ENCODE peak calls at places on chromosomes 1 and 21, in nine cellular contexts. B is BJ; E is brain microvascular endothelial cell; A is astrocyte of the cerebellum; C is fibroblast of pulmonary artery; T is PC-3; P is breast epithelium; K is CD8-positive, alpha-beta memory T cell; D is right lobe of liver. G is an unnamed sample.

GRCh38 chr21:32325706-32326105 is 27.1 kb downstream of the MRAP start:
- DNase-seq in C (no peak), P (no peak), B (no peak), K (no peak), T (no peak), A (no peak), D (no peak), E (no peak), G (no peak)

GRCh38 chr1:40899230-40899870 is 37.2 kb upstream of the CITED4 start:
- DNase-seq in A (no peak), E (no peak), T (peak), K (no peak), D (no peak), P (peak), B (no peak), C (no peak), G (no peak)

GRCh38 chr1:233442392-233442791 is 114.9 kb downstream of the MAP3K21 start:
- DNase-seq in E (no peak), C (no peak), B (no peak), A (no peak), K (no peak), T (peak), D (no peak), P (no peak), G (no peak)

GRCh38 chr1:116359871-116360270 is 13.2 kb upstream of the ATP1A1 start:
- DNase-seq in K (no peak), P (no peak), C (no peak), E (no peak), B (no peak), T (no peak), A (no peak), D (no peak), G (no peak)

GRCh38 chr1:234214911-234215892 is 158.1 kb upstream of the COA6 start:
- DNase-seq in P (peak), E (no peak), A (no peak), B (no peak), C (no peak), K (no peak), D (no peak), T (no peak), G (no peak)

GRCh38 chr1:180311011-180311730 is 81.1 kb downstream of the LHX4 start:
- DNase-seq in C (peak), A (no peak), B (no peak), T (peak), E (peak), P (no peak), D (no peak), K (no peak), G (no peak)

GRCh38 chr1:110390096-110390495 is 730 bp downstream of the SLC16A4 start:
- DNase-seq in K (no peak), C (peak), T (no peak), D (no peak), B (no peak), E (peak), P (no peak), A (peak), G (no peak)

GRCh38 chr1:16440150-16440479 is 409 bp upstream of the NECAP2 start:
- DNase-seq in C (no peak), B (no peak), E (no peak), A (no peak), D (no peak), K (no peak), P (no peak), T (peak), G (peak)

GRCh38 chr1:57551476-57551875 is 127.6 kb upstream of the DAB1 start:
- DNase-seq in D (no peak), C (no peak), T (no peak), A (no peak), K (no peak), P (no peak), E (no peak), B (no peak), G (no peak)

GRCh38 chr1:150876111-150876434 is 326 bp downstream of the ARNT start:
- DNase-seq in P (peak), C (peak), B (no peak), A (peak), D (no peak), E (peak), T (peak), K (no peak), G (peak)

DNA sequence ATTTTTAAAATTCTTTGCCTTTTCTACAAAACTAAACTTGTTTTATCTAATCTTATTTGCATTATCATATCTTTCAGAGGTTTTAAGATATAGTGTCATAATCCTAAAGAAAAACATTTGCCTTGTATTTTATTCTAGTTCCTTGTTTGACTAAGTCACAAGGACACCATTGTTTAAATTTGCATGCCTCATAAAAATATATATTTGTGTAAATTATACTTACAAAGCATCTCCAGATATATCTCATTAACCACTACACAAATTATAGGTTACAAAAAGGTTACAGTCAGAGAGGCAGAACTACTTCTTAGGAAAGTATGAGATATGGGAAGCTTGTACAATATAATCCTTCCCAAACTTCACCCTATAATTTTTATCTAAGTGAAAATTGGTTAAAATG is 4.2 kb upstream of the RGS13 start:
- DNase-seq in D (no peak), E (no peak), T (peak), A (no peak), P (no peak), C (no peak), B (no peak), K (no peak), G (no peak)
- H3K4me3 ChIP-seq in D (no peak), E (no peak), T (no peak), A (no peak), P (no peak), C (no peak), B (no peak), K (no peak), G (no peak)

GRCh38 chr21:21199342-21200102 is 201.3 kb downstream of the NCAM2 start:
- DNase-seq in P (no peak), T (no peak), A (no peak), E (no peak), D (no peak), C (no peak), K (no peak), B (no peak), G (no peak)

GRCh38 chr21:21200939-21201610 is 202.9 kb downstream of the NCAM2 start:
- DNase-seq in E (peak), K (no peak), P (no peak), D (no peak), C (peak), T (no peak), A (no peak), B (no peak), G (no peak)

GRCh38 chr21:21203822-21204339 is 205.7 kb downstream of the NCAM2 start:
- DNase-seq in E (no peak), A (no peak), P (no peak), D (no peak), C (no peak), B (no peak), T (no peak), K (no peak), G (no peak)

GRCh38 chr21:21196848-21197247 is 198.6 kb downstream of the NCAM2 start:
- DNase-seq in P (no peak), C (no peak), K (no peak), D (no peak), A (no peak), E (no peak), T (no peak), B (no peak), G (no peak)

DNA sequence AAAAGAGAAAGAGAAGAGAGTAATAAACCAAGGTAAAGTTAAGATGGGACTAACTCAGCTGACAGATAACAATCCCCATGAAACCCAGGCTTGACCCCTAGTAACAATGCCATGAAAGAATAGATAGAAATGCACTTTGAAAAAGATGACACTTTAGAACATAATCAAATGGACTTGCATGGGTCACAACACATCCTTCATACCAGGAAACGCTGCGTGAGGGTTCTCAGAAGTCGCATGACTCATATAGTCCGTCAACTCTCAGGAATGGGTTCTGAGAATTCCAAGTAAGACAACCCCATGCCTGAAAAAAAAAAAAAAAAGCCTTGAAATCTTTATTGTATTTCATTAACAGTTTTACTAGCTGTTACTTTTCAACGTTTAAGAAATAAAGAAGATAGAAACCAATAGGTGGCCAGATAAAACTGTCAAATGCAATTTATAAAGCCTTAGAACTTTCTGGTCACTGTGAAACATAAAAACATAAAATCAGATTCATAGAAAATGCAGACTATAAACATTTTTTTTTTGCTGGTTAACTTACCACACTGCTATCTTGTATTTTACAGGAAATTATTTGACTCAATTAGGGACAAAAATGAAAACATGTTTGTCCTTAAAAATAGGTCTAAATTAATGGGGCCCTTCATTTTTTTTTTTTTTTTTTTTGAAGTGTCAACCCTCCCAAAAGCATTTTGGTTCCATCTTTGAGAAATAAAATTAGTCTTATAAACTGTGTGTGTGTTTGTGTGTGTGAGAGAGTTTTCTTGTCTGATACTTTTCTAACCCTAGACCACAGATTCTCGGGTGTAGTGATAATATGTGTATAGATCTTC is 202.1 kb downstream of the NCAM2 start:
- DNase-seq in P (no peak), C (peak), A (peak), B (peak), K (no peak), E (peak), T (peak), D (no peak), G (no peak)
- H3K4me3 ChIP-seq in P (peak), C (peak), A (no peak), B (no peak), K (no peak), E (no peak), T (peak), D (peak), G (no peak)

GRCh38 chr1:178870944-178871343 is at the start of gene ANGPTL1:
- DNase-seq in C (peak), D (no peak), E (peak), T (no peak), P (no peak), K (no peak), A (peak), B (no peak), G (no peak)
- H3K4me3 ChIP-seq in C (peak), D (peak), E (no peak), T (no peak), P (peak), K (no peak), A (peak), B (no peak), G (no peak)

GRCh38 chr1:213982515-213982813 is 5.3 kb upstream of the PROX1 start:
- DNase-seq in E (no peak), T (no peak), C (no peak), A (no peak), K (no peak), B (no peak), P (no peak), D (no peak), G (no peak)

GRCh38 chr1:213983589-213984386 is 4.0 kb upstream of the PROX1 start:
- DNase-seq in C (no peak), B (no peak), A (no peak), D (peak), T (no peak), K (no peak), E (no peak), P (no peak), G (no peak)

GRCh38 chr1:213982814-213983588 is 4.8 kb upstream of the PROX1 start:
- DNase-seq in C (no peak), K (no peak), B (no peak), D (peak), P (no peak), T (no peak), A (no peak), E (no peak), G (no peak)

GRCh38 chr1:213979751-213980605 is 7.8 kb upstream of the PROX1 start:
- DNase-seq in A (no peak), K (no peak), C (no peak), E (no peak), P (no peak), B (no peak), D (no peak), T (no peak), G (no peak)

DNA sequence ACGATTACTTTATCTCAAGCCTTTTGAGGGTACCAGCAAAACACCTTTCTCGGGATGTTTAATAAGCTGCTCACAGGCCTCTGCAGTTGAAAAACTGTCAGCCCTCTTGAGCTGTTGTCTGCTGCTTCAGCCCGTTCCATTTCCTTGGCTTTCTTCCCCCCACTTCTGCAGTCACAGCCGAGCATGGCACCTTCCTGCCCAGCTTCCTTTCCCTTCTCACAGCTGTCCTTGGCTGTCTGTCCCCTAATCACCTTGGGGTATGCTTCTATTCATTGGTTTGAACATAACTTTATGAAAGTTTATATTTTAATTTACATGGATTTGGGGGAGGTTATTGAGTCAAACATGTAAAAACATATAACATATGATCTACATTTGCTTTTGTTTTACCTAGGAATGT is 6.9 kb upstream of the PROX1 start:
- DNase-seq in A (no peak), P (no peak), T (no peak), B (no peak), C (no peak), D (no peak), K (no peak), E (no peak), G (no peak)
- H3K4me3 ChIP-seq in A (no peak), P (no peak), T (no peak), B (no peak), C (no peak), D (no peak), K (no peak), E (no peak), G (no peak)

GRCh38 chr1:118989006-118989736 is 1.0 kb upstream of the TBX15 start:
- DNase-seq in T (no peak), K (no peak), C (no peak), B (no peak), D (no peak), A (no peak), E (peak), P (no peak), G (no peak)
- H3K4me3 ChIP-seq in T (no peak), K (no peak), C (no peak), B (no peak), D (no peak), A (no peak), E (peak), P (no peak), G (no peak)

GRCh38 chr1:43286115-43286514 is 734 bp upstream of the C1orf210 start:
- DNase-seq in D (peak), B (no peak), C (no peak), P (peak), T (no peak), A (no peak), E (no peak), K (no peak), G (no peak)

GRCh38 chr1:43286533-43286932 is 1.2 kb upstream of the C1orf210 start:
- DNase-seq in B (no peak), P (no peak), T (no peak), D (no peak), A (no peak), K (no peak), E (no peak), C (no peak), G (no peak)

GRCh38 chr1:43285269-43285986 is at the start of gene C1orf210:
- DNase-seq in C (no peak), D (peak), B (no peak), E (no peak), P (peak), A (no peak), K (no peak), T (peak), G (no peak)

GRCh38 chr1:43284065-43284464 is 1.3 kb downstream of the C1orf210 start:
- DNase-seq in A (no peak), P (peak), C (no peak), E (no peak), B (no peak), K (no peak), D (no peak), T (no peak), G (no peak)

GRCh38 chr1:43284711-43285110 is 670 bp downstream of the C1orf210 start:
- DNase-seq in B (no peak), D (peak), P (peak), K (no peak), E (no peak), A (no peak), C (no peak), T (no peak), G (no peak)
- H3K4me3 ChIP-seq in B (no peak), D (no peak), P (peak), K (no peak), E (no peak), A (no peak), C (no peak), T (peak), G (no peak)

DNA sequence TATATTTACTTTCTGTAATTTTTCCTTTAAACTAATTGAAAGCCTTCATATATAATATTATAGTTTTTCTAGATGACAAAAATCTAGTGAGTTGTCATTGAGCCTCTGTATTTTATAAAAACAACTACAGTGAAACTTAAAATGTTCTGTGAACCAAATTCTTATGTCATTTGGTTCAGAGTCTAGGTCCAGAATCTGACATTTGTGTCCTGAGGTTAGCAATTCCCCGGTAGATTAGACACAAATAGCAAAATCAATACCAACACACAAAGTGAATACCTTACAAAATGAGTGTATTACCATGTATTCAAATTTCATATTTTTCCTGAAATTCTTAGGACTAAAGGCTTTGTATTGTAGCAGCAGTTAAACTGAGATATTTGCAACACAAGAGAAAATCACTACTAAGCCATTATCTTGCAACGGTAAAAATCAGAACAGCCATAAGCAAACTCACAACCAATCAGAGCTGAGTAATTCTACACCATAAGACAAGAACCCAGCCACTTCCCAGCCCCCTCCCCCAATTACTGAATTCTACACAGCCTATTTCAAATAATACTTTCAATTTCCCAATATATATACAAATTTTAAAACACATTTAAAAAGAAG is 573.5 kb downstream of the SMYD3 start:
- DNase-seq in E (no peak), C (no peak), T (no peak), P (no peak), K (no peak), A (no peak), B (no peak), D (no peak), G (no peak)
- H3K4me3 ChIP-seq in E (no peak), C (no peak), T (no peak), P (no peak), K (no peak), A (no peak), B (no peak), D (no peak), G (no peak)

GRCh38 chr1:207316141-207316540 is 5.3 kb upstream of the CD55 start:
- DNase-seq in A (no peak), P (peak), B (no peak), D (no peak), E (no peak), T (peak), K (no peak), C (no peak), G (no peak)
- H3K4me3 ChIP-seq in A (no peak), P (no peak), B (no peak), D (no peak), E (no peak), T (peak), K (no peak), C (no peak), G (no peak)

DNA sequence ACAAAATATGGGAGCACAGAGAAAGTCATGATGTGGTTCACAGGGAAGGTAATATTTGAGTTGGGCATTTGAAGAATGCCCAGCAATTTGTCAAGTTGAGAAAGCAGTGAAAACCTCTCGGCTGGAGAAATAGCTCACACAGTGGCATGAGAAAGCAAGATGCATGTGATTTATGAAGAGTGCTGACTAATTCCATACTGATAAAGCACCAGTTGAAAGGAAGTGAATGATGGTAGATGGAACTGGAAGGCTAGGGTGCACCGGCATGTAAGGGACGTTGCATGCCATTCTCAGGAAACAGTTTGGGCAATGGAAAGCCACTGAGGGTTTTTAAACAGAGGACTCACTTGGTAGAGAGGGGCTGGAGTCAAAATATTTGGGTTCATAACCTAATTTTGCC is 53.5 kb upstream of the MTF2 start:
- DNase-seq in A (no peak), D (no peak), C (peak), P (no peak), B (no peak), E (no peak), T (no peak), K (no peak), G (no peak)
- H3K4me3 ChIP-seq in A (no peak), D (no peak), C (no peak), P (no peak), B (no peak), E (no peak), T (no peak), K (no peak), G (no peak)

DNA sequence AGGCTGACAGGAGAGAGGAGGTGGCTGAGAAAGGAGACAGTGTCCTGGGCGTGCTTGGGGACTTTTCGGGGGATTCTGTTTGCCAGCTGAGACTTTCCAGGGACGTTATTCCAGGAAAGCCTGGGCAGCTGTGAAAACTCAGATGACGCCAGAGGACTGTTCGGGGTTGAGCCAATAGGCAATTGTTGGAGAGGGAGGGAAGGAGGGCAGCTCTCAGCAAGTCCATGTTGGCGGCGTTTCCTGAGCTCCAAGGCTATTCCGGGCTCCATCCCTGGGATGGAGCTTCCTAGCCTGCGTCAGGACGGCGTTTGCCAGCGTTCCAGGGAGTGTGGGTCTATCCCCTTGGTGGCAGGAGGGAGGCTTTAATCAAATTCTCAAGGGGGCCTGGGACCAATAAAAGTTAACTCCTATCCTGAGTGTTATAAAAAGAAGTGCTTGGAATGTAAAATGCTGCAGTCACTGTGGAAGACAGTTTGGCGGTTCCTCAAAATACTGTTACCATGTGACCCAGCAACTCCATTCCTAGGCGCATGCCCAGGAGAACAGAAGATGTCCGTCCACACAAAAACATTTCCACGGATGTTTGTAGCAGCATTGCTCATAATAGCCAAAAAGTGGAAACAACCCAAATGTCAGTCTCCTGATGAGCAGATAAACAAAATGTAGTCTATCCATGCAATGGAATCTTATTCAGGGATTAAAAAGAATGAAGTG is 15.2 kb downstream of the SLC27A3 start:
- DNase-seq in D (peak), P (no peak), T (no peak), B (peak), K (no peak), E (peak), C (peak), A (no peak), G (no peak)
- H3K4me3 ChIP-seq in D (no peak), P (peak), T (no peak), B (peak), K (no peak), E (no peak), C (peak), A (no peak), G (no peak)